ENCODE peak calls at places on chromosomes 16 and 17, in seven cellular contexts. H is heart left ventricle, L is uterus, W is sigmoid colon, J is stomach, D is esophagus squamous epithelium, I is prostate gland. A is an unnamed sample. For H3K4me1, the result is how much of the 10 kb centered on the place peaks cover.

GRCh38 chr16:59260892-59261291 is 526.8 kb upstream of the GOT2 start:
- DNase-seq in J (no peak), L (no peak), D (no peak), W (no peak), H (no peak), I (no peak), A (no peak)

GRCh38 chr17:1469231-1469852 is 13.3 kb upstream of the CRK start:
- DNase-seq in H (no peak), D (no peak), W (no peak), I (no peak), L (no peak), J (no peak), A (no peak)

GRCh38 chr17:63191610-63192009 is 225.6 kb downstream of the TANC2 start:
- DNase-seq in J (no peak), L (no peak), I (no peak), H (peak), W (no peak), D (no peak), A (peak)

GRCh38 chr17:68777856-68778694 is 176.9 kb upstream of the FAM20A start:
- DNase-seq in L (no peak), J (peak), D (no peak), I (no peak), W (no peak), H (no peak), A (no peak)

GRCh38 chr16:73337371-73337770 is 289.4 kb upstream of the ZFHX3 start:
- DNase-seq in J (no peak), L (no peak), I (no peak), H (no peak), D (no peak), W (no peak), A (no peak)

GRCh38 chr17:74677558-74678466 is 34.9 kb downstream of the CD300LF start:
- DNase-seq in L (no peak), D (no peak), H (peak), J (no peak), I (no peak), W (no peak), A (no peak)

GRCh38 chr17:33560165-33560564 is 267.1 kb upstream of the ASIC2 start:
- DNase-seq in L (no peak), I (no peak), W (no peak), J (no peak), H (no peak), D (no peak), A (no peak)

GRCh38 chr17:61009619-61010018 is 332.0 kb downstream of the BCAS3 start:
- DNase-seq in I (no peak), J (no peak), H (no peak), L (no peak), W (no peak), D (no peak), A (no peak)

GRCh38 chr17:57697891-57698708 is 47.0 kb downstream of the CCDC182 start:
- DNase-seq in I (no peak), L (no peak), J (no peak), W (no peak), H (no peak), D (no peak), A (no peak)

GRCh38 chr16:47143329-47143676 is 442 bp downstream of the NETO2 start:
- DNase-seq in D (no peak), J (peak), L (peak), H (peak), I (peak), W (no peak), A (peak)

GRCh38 chr17:32523827-32524552 is 37.2 kb downstream of the CDK5R1 start:
- DNase-seq in W (peak), I (no peak), D (no peak), J (no peak), H (no peak), L (no peak), A (no peak)

GRCh38 chr17:3893720-3894116 is 865 bp upstream of the CAMKK1 start:
- DNase-seq in W (no peak), J (no peak), L (no peak), I (no peak), D (no peak), H (no peak), A (no peak)

GRCh38 chr17:28982191-28982793 is 23.5 kb downstream of the SEZ6 start:
- DNase-seq in W (no peak), L (no peak), H (no peak), I (peak), J (no peak), D (no peak), A (no peak)

GRCh38 chr17:80104321-80104955 is 3.1 kb downstream of the GAA start:
- DNase-seq in L (no peak), W (no peak), J (no peak), H (no peak), D (no peak), I (no peak), A (no peak)

GRCh38 chr17:42519546-42520444 is 16.2 kb upstream of the NAGLU start:
- DNase-seq in H (peak), L (peak), J (peak), D (no peak), W (peak), I (peak), A (peak)

GRCh38 chr17:58587713-58588117 is 73.3 kb upstream of the MTMR4 start:
- DNase-seq in W (peak), J (peak), L (peak), H (peak), D (no peak), I (peak), A (no peak)

GRCh38 chr17:63358111-63358839 is 87.8 kb downstream of the CYB561 start:
- DNase-seq in I (no peak), J (no peak), H (no peak), L (no peak), W (no peak), D (no peak), A (no peak)

GRCh38 chr17:60905709-60906108 is 228.1 kb downstream of the BCAS3 start:
- DNase-seq in J (no peak), W (no peak), H (no peak), I (no peak), D (no peak), L (no peak), A (no peak)

GRCh38 chr16:31875112-31875803 is 1.7 kb downstream of the ZNF267 start:
- DNase-seq in I (no peak), J (no peak), H (no peak), D (no peak), L (no peak), W (no peak), A (no peak)

GRCh38 chr17:75273968-75274708 is 3.1 kb upstream of the MIF4GD start:
- DNase-seq in J (no peak), W (no peak), D (no peak), L (no peak), I (no peak), H (no peak), A (no peak)

GRCh38 chr16:53434436-53435065 is at the start of gene RBL2:
- DNase-seq in H (peak), J (peak), I (peak), W (peak), D (no peak), L (peak), A (no peak)

GRCh38 chr16:47716571-47716970 is 255.4 kb downstream of the PHKB start:
- DNase-seq in W (no peak), H (no peak), J (no peak), L (no peak), D (no peak), I (no peak), A (no peak)

GRCh38 chr16:64475627-64476351 is 646.1 kb downstream of the CDH11 start:
- DNase-seq in I (no peak), W (no peak), D (no peak), J (no peak), L (no peak), H (no peak), A (no peak)

GRCh38 chr16:27335349-27336052 is 21.7 kb downstream of the IL4R start:
- DNase-seq in W (no peak), D (no peak), L (no peak), I (no peak), H (no peak), J (no peak), A (no peak)

GRCh38 chr17:80512233-80512632 is 32.4 kb upstream of the RPTOR start:
- DNase-seq in H (no peak), L (no peak), D (no peak), I (no peak), W (no peak), J (no peak), A (no peak)

GRCh38 chr16:5467552-5467951 is 370.0 kb upstream of the EEF2KMT start:
- DNase-seq in D (no peak), H (no peak), J (no peak), W (no peak), L (no peak), I (no peak), A (no peak)

GRCh38 chr17:48012151-48012520 is 25.5 kb downstream of the COPZ2 start:
- DNase-seq in W (no peak), I (no peak), H (peak), D (no peak), L (no peak), J (peak), A (no peak)

GRCh38 chr17:20158580-20158979 is 149.4 kb downstream of the SPECC1 start:
- DNase-seq in L (no peak), D (no peak), I (no peak), J (no peak), H (no peak), W (no peak), A (no peak)

GRCh38 chr17:20157078-20157360 is 147.9 kb downstream of the SPECC1 start:
- DNase-seq in I (no peak), L (no peak), W (no peak), D (no peak), H (no peak), J (peak), A (no peak)

GRCh38 chr17:20155258-20156195 is 146.4 kb downstream of the SPECC1 start:
- DNase-seq in D (peak), J (peak), H (peak), L (peak), I (peak), W (peak), A (peak)

GRCh38 chr17:20154601-20155000 is 145.4 kb downstream of the SPECC1 start:
- DNase-seq in J (no peak), D (no peak), I (no peak), L (no peak), W (no peak), H (no peak), A (no peak)

DNA sequence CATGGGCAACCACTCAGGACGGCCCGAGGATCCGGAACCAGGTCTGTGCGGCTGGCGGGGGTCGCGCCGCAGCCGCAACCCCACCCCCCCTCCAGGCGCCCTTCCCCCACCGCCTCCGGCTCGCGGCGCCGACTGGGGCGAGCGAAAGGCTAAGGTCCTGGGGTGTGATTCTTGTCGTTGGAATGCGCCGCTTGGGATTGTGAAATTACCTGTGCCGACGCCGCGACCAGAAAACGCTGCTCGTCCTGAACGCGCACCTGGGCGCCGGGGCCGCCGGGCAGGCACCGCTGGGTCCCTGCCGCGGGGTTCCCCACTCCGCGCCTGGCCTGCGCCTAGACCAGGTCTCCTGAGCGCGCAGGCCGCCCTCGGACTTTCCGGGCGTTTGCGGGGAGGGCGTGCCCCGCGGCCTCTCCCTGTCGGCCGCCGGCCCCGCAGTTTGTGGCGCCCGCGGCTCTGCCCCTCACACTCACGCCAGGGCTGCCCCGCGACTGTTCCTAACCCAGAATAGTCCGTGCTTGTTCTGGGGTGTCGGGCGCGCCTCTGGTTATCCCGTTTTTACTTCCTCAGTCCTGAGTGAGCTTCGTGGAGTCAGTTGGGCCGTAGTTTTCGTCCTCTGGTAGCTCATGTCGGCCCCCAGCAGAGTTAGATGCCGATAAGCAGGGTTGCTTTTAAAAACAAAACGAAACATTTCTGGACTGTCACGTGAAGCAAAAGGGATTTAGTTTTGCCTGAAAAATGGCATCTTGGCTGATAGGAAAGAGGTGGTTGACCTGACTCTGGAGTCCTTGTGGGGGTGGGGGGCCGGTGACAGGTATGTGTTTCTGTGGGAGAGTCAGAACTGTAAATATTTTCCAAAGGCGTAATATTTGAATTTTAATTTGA is 147.3 kb downstream of the SPECC1 start:
- DNase-seq in H (no peak), J (peak), I (peak), D (no peak), W (no peak), L (peak), A (no peak)
- TF ChIP-seq POLR2A in H (no peak), J (no peak), I (no peak), D (no peak), W (no peak), L (no peak), A (no peak)

GRCh38 chr17:67602974-67603373 is 114.8 kb upstream of the NOL11 start:
- DNase-seq in H (no peak), L (no peak), W (no peak), J (peak), I (no peak), D (no peak), A (no peak)
- TF ChIP-seq CTCF in H (peak), L (no peak), W (no peak), J (peak), I (peak), D (peak), A (peak)

GRCh38 chr16:88384222-88385111 is 1.7 kb downstream of the ZNF469 start:
- DNase-seq in H (peak), D (no peak), I (no peak), W (peak), J (no peak), L (no peak), A (no peak)

GRCh38 chr16:88383401-88384221 is 852 bp downstream of the ZNF469 start:
- DNase-seq in J (peak), H (peak), D (no peak), L (peak), W (peak), I (no peak), A (no peak)

GRCh38 chr16:88385831-88386815 is 3.4 kb downstream of the ZNF469 start:
- DNase-seq in I (no peak), D (no peak), H (peak), J (no peak), L (no peak), W (peak), A (no peak)

GRCh38 chr16:88387177-88387576 is 4.4 kb downstream of the ZNF469 start:
- DNase-seq in J (no peak), W (no peak), L (no peak), D (no peak), H (peak), I (no peak), A (no peak)

GRCh38 chr16:88385112-88385594 is 2.4 kb downstream of the ZNF469 start:
- DNase-seq in J (no peak), D (no peak), W (peak), I (no peak), L (no peak), H (no peak), A (no peak)
- H3K4me1 ChIP-seq in J (under half), D (under half), W (under half), I (under half), L (under half), H (under half), A (under half)

DNA sequence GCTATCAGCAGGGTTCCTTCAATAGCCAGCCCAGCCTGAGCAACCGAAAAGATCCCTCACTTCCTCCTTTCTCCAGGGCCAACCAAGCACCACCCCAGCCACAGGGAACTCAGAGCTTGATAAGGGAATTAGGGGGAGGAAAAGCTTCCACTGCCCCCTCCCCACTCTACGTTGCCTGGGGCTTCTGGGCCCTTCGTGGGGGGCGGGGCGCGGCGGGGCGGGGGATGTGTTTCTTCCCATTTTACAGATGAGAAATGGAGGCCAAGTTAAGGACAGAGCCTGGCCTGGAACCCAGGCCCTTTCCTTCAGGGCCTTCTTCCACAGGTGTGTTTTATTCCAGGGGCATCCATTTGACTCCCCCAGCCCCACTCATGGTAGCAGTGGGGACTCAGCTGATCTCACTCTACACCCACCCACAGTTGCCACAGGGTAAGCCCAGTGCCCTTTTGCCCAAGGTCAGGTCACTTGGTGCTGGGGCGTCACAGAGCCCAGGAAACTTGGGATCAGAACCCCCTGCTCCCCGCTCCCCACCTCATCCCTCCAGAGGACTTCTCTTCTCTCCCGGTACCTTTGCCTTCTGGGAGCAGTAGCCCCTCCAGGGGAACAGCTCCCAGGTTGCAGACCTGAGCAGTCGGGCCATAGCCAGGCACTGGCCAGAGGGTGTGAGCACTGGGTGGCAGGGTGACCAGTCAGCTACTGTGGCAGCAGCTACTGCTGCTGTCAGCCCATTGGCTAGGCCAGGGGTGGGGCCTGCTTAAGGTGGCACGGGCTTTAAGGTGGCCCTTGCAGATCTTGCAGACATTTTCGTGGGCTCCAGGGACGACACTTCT is at the start of gene LDHD:
- DNase-seq in L (peak), H (peak), J (peak), D (no peak), W (peak), I (peak), A (peak)
- TF ChIP-seq POLR2A in L (peak), H (no peak), J (no peak), D (no peak), W (peak), I (peak), A (peak)

DNA sequence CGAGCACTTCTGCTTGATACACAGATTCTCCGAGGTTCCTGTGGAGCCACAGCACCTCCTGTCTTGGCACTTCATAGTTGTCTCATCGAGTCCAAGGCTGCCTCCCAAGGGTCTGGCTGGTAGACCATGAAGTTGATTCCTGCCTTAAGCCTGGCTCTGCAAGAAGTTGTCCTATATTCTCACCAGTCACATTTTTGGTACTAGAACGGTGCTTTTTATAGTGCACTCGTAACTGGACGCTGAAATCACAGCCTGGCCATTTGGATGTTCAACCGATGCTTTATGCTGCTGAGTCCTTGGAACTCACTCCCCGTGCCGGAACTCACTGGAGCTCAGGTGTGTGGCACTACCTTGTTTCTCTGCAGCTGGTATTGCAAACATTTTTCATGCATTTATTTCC is 35.6 kb downstream of the RMI2 start:
- DNase-seq in J (no peak), L (no peak), I (no peak), D (no peak), H (peak), W (peak), A (no peak)
- TF ChIP-seq CTCF in J (no peak), L (no peak), I (no peak), D (no peak), H (no peak), W (no peak), A (no peak)

GRCh38 chr17:8957721-8958120 is 7.8 kb downstream of the PIK3R5 start:
- DNase-seq in W (no peak), H (no peak), J (no peak), L (no peak), I (no peak), D (no peak), A (no peak)

GRCh38 chr17:8954339-8954738 is 11.2 kb downstream of the PIK3R5 start:
- DNase-seq in L (no peak), H (peak), D (peak), I (no peak), W (peak), J (peak), A (peak)

GRCh38 chr17:8956521-8956920 is 9.0 kb downstream of the PIK3R5 start:
- DNase-seq in H (no peak), W (no peak), J (no peak), I (no peak), D (no peak), L (no peak), A (no peak)

GRCh38 chr17:8955021-8955420 is 10.5 kb downstream of the PIK3R5 start:
- DNase-seq in I (no peak), L (no peak), W (no peak), D (no peak), H (no peak), J (no peak), A (no peak)

GRCh38 chr17:8955560-8955959 is 9.9 kb downstream of the PIK3R5 start:
- DNase-seq in L (no peak), W (no peak), D (no peak), I (no peak), H (no peak), J (no peak), A (peak)
- H3K4me1 ChIP-seq in L (under half), W (under half), D (under half), I (under half), H (under half), J (under half), A (under half)

DNA sequence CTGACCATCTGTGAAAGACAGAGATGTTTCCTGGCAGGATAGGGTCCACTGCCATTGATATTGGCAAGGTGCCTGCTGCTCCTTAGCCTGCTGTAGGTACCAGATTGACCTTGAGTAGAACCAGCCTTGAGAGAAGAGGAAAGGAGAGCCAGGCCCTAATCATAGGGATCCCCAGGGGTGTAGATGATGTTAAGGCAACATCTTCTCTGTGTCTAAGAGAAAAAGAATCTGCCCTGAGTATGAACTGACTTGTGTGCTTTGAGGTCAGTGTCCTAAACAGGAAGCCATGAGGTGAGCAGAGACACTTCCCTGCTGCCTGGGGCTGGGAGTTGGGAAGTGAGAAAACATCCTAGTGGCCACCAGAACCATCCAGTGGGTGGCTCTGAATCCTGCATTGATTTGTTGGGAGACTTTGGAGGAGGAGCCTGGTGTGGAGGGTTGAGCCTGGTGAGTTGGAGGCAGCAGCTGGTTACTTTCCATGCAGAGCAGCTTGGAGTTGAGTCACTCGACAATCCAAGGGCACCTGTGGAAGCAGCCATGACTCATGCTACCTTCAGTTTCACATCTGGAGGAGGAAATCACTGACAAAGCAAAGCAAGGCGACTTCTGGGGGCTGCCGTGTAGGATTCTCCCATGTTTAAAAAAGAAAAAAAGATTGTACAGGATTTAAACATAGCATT is 47.8 kb downstream of the BMERB1 start:
- DNase-seq in D (no peak), L (peak), H (peak), I (peak), J (peak), W (peak), A (peak)
- TF ChIP-seq POLR2A in D (no peak), L (peak), H (no peak), I (no peak), J (no peak), W (no peak), A (no peak)

A was measured in gastrocnemius medialis.